ENCODE peak calls at places on chromosomes 11 and 22, in ten cellular contexts. X, V, L, D, O, B, S, U, N and Z are unnamed samples.
A peak's percentile ranks its signal among the peaks of the same experiment; 100 is the strongest.

GRCh38 chr11:120482149-120482548 is 29.4 kb upstream of the GRIK4 start:
- DNase-seq in B (no peak), V (no peak), S (no peak), X (no peak), L (no peak), U (no peak), D (peak; percentile 8), O (no peak), N (peak; percentile 23), Z (no peak)

GRCh38 chr11:118907051-118907748 is 18.5 kb downstream of the BCL9L start:
- DNase-seq in D (peak; percentile 79), N (peak; percentile 65), S (peak; percentile 84), L (peak; percentile 81), V (peak; percentile 85), B (no peak), X (peak; percentile 86), O (peak; percentile 89), U (peak; percentile 89), Z (peak; percentile 92)

GRCh38 chr22:46638601-46639431 is 18.6 kb downstream of the GRAMD4 start:
- DNase-seq in V (no peak), U (peak; percentile 74), B (no peak), S (peak; percentile 38), N (peak; percentile 60), L (peak; percentile 17), O (peak; percentile 75), X (peak; percentile 76), D (peak; percentile 54), Z (no peak)

GRCh38 chr22:49015459-49015858 is 812.2 kb downstream of the BRD1 start:
- DNase-seq in U (no peak), L (no peak), V (no peak), S (no peak), B (no peak), N (no peak), O (no peak), X (no peak), D (no peak), Z (peak; percentile 49)

GRCh38 chr11:26276798-26277424 is 55.0 kb upstream of the ANO3 start:
- DNase-seq in L (peak; percentile 11), O (peak; percentile 55), B (peak; percentile 18), U (peak; percentile 33), X (no peak), D (peak; percentile 85), N (peak; percentile 66), S (peak; percentile 36), V (peak; percentile 67), Z (no peak)

GRCh38 chr11:127056338-127056971 is 55.9 kb upstream of the KIRREL3 start:
- DNase-seq in O (no peak), X (no peak), L (no peak), S (no peak), D (no peak), V (no peak), U (no peak), N (no peak), B (no peak), Z (no peak)

GRCh38 chr11:69874178-69874983 is 55.2 kb upstream of the FGF3 start:
- DNase-seq in B (no peak), U (no peak), V (no peak), O (no peak), X (peak; percentile 21), D (no peak), N (no peak), S (no peak), L (no peak), Z (no peak)

GRCh38 chr22:44658371-44658953 is 43.5 kb upstream of the PRR5 start:
- DNase-seq in D (peak; percentile 87), S (no peak), O (peak; percentile 39), X (peak; percentile 45), L (peak; percentile 58), N (peak; percentile 94), B (no peak), V (peak; percentile 59), U (no peak), Z (no peak)

GRCh38 chr22:34845391-34845790 is 220.6 kb upstream of the ISX start:
- DNase-seq in D (no peak), O (no peak), B (no peak), N (no peak), X (no peak), V (no peak), U (no peak), S (no peak), L (no peak), Z (no peak)

GRCh38 chr22:34841911-34842310 is 224.0 kb upstream of the ISX start:
- DNase-seq in X (no peak), D (no peak), U (no peak), V (no peak), N (peak; percentile 31), S (no peak), O (no peak), B (no peak), L (no peak), Z (no peak)

GRCh38 chr22:34842630-34843029 is 223.3 kb upstream of the ISX start:
- DNase-seq in O (no peak), X (no peak), L (no peak), D (no peak), N (no peak), B (no peak), U (no peak), S (no peak), V (peak; percentile 29), Z (no peak)

GRCh38 chr22:34847072-34847471 is 218.9 kb upstream of the ISX start:
- DNase-seq in V (no peak), O (no peak), L (no peak), B (peak; percentile 55), S (no peak), N (peak; percentile 58), U (no peak), D (no peak), X (no peak), Z (no peak)

DNA sequence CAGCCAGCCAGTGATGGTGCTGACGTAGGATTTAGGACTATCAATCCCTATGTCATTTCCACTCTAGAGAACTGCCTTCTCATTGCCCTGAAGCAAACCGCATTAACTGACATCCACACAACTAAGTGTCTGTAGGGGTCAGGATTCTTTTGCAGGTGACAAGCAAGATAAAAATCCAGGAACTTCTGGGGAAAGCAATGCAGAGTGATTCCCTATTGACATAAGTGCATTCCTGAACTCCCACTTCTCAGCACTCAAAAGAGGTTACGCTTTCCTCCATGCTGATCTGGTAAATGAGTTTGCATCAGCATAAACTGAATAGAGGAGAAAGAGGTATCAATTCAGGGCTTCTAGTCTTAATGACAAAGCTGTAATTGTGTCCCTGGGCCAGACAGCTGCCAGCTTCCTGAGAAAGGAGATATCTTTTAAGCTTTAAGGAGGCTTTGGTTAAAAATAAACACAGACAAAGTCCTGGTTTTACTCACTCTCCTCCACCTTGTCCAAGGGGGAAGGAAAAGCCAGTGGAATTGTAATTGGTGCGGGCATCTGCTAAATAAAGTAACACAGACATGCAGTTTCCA is 224.5 kb upstream of the ISX start:
- DNase-seq in S (no peak), X (no peak), L (no peak), O (no peak), U (no peak), V (peak; percentile 71), N (peak; percentile 35), D (no peak), B (no peak), Z (no peak)
- TF ChIP-seq CTCF in S (no peak), X (no peak), L (no peak), O (no peak), U (no peak), V (peak; percentile 16), N (no peak), D (no peak), B (no peak), Z (no peak)

GRCh38 chr11:66335531-66336233 is 552 bp downstream of the RIN1 start:
- DNase-seq in V (peak; percentile 56), B (no peak), N (peak; percentile 54), X (peak; percentile 52), D (peak; percentile 64), S (peak; percentile 53), U (peak; percentile 36), L (no peak), O (no peak), Z (no peak)

GRCh38 chr11:66338276-66339162 is 2.3 kb upstream of the RIN1 start:
- DNase-seq in N (no peak), O (no peak), X (peak; percentile 42), B (no peak), L (no peak), V (no peak), S (no peak), U (no peak), D (no peak), Z (no peak)

GRCh38 chr11:66337103-66337899 is 1.1 kb upstream of the RIN1 start:
- DNase-seq in N (no peak), D (no peak), X (peak; percentile 46), B (no peak), L (no peak), O (no peak), S (no peak), V (no peak), U (no peak), Z (no peak)

GRCh38 chr11:66334605-66335442 is 1.4 kb downstream of the RIN1 start:
- DNase-seq in V (no peak), B (no peak), O (no peak), U (peak; percentile 51), X (peak; percentile 55), D (no peak), L (no peak), S (peak; percentile 89), N (no peak), Z (no peak)

GRCh38 chr11:66336234-66337102 is at the start of gene RIN1:
- DNase-seq in L (peak; percentile 57), V (peak; percentile 84), O (peak; percentile 73), N (peak; percentile 94), B (peak; percentile 94), U (peak; percentile 70), X (peak; percentile 65), S (peak; percentile 75), D (peak; percentile 96), Z (no peak)
- TF ChIP-seq CTCF in L (peak; percentile 45), V (peak; percentile 71), O (peak; percentile 31), N (peak; percentile 56), B (peak; percentile 7), U (peak; percentile 8), X (peak; percentile 22), S (no peak), D (peak; percentile 38), Z (peak; percentile 69)

GRCh38 chr11:77473801-77474508 is at the start of gene PAK1:
- DNase-seq in D (peak; percentile 88), X (peak; percentile 93), N (peak; percentile 37), S (peak; percentile 84), B (peak; percentile 45), U (peak; percentile 99), O (peak; percentile 97), L (peak; percentile 76), V (peak; percentile 98), Z (peak; percentile 92)

GRCh38 chr11:77473001-77473800 is 693 bp downstream of the PAK1 start:
- DNase-seq in L (peak; percentile 45), S (peak; percentile 47), X (peak; percentile 71), N (no peak), B (no peak), U (peak; percentile 72), V (peak; percentile 75), O (peak; percentile 66), D (no peak), Z (peak; percentile 74)

GRCh38 chr11:77470971-77471370 is 2.9 kb downstream of the PAK1 start:
- DNase-seq in S (no peak), O (no peak), V (no peak), B (no peak), D (no peak), X (no peak), L (no peak), N (no peak), U (no peak), Z (no peak)

GRCh38 chr11:77470504-77470903 is 3.4 kb downstream of the PAK1 start:
- DNase-seq in V (no peak), O (no peak), N (no peak), B (no peak), X (no peak), D (no peak), U (no peak), S (no peak), L (no peak), Z (no peak)

GRCh38 chr11:77471520-77472234 is 2.2 kb downstream of the PAK1 start:
- DNase-seq in U (no peak), S (peak; percentile 58), N (no peak), L (no peak), O (peak; percentile 73), B (no peak), D (no peak), X (no peak), V (peak; percentile 39), Z (no peak)
- TF ChIP-seq CTCF in U (no peak), S (no peak), N (peak; percentile 2), L (peak; percentile 29), O (peak; percentile 28), B (peak; percentile 48), D (peak; percentile 25), X (no peak), V (peak; percentile 49), Z (peak; percentile 66)

DNA sequence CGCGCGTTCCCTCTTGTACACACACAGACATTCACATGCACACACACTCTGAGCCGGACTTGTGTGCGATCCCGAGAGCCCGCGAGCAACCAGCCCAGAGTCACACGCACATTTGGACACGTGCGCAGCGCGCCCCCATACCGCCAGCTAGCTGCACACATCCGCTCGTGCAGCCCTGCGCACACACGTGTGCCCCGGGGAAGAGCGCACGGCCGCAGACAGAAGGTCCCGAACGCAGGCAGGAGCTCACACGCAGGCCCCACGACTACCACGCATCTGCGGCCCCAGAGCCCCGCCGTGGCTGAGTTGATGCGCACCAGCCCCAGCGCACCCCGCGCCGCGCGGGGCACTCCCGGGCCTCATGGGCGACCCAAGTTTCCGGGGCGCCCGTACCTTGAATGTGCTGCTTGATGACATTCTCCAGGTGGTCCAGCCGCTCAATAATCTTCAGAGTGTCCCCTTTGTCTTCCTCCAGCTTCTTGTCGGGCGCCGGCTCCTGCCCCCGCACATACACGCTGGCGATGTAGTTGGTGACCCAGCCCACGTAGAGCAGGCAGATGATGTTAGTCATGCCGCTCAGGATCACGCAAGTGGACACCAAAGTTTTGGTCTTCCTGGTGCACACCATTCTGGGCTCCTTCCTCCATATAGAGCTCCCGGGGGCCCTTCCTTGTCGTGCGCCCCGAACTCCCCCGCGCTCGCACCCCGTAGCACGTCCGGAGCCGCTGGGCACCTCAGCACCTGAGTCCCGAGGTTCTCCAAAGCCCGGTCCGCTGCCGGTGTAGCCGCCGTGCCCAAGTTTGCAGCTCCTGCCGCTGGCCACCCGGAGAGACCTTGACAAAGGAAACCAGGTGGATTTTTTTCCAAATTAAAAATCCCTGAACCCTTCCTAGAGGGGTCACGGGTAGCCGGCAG is 582 bp downstream of the GALNT18 start:
- DNase-seq in X (peak; percentile 55), D (no peak), U (peak; percentile 34), N (peak; percentile 5), B (no peak), S (no peak), V (peak; percentile 62), L (peak; percentile 50), O (peak; percentile 26), Z (no peak)
- TF ChIP-seq CTCF in X (no peak), D (no peak), U (no peak), N (no peak), B (no peak), S (no peak), V (peak; percentile 16), L (no peak), O (peak; percentile 5), Z (no peak)